ENCODE peak calls at places on chromosomes 5 and 9, in nine cellular contexts. Q, X, A, Z, C, P, O, R and E are unnamed samples.
A peak's percentile ranks its signal among the peaks of the same experiment; 100 is the strongest.

GRCh38 chr9:116480700-116481099 is 206.4 kb upstream of the TRIM32 start:
- DNase-seq in Z (no peak), Q (no peak), O (no peak), C (no peak), R (no peak), X (no peak), A (no peak), P (no peak), E (no peak)

GRCh38 chr9:111108946-111109345 is 70.7 kb upstream of the LPAR1 start:
- DNase-seq in P (no peak), R (no peak), Q (no peak), C (no peak), Z (no peak), A (no peak), X (no peak), O (no peak), E (no peak)

GRCh38 chr5:181207214-181207959 is 2.4 kb upstream of the TRIM7 start:
- DNase-seq in P (peak; percentile 80), R (no peak), O (no peak), X (peak; percentile 76), Q (no peak), Z (peak; percentile 86), C (peak; percentile 90), A (no peak), E (no peak)

GRCh38 chr5:96067902-96068614 is 106.4 kb upstream of the ELL2 start:
- DNase-seq in Z (peak; percentile 77), O (no peak), P (no peak), A (no peak), X (no peak), C (no peak), R (no peak), Q (no peak), E (no peak)

GRCh38 chr5:108650997-108651396 is 96.7 kb upstream of the FER start:
- DNase-seq in X (no peak), C (no peak), R (no peak), Q (no peak), Z (no peak), O (no peak), P (no peak), A (no peak), E (no peak)

GRCh38 chr9:123335227-123335985 is 20.6 kb upstream of the CRB2 start:
- DNase-seq in R (no peak), O (no peak), A (no peak), C (no peak), P (no peak), Z (no peak), X (no peak), Q (no peak), E (no peak)

GRCh38 chr9:4548796-4549725 is 58.8 kb downstream of the SLC1A1 start:
- DNase-seq in A (no peak), P (peak; percentile 23), R (no peak), O (peak; percentile 8), C (no peak), Q (no peak), X (no peak), Z (no peak), E (no peak)

GRCh38 chr5:149367249-149367971 is 9.6 kb downstream of the PCYOX1L start:
- DNase-seq in C (peak; percentile 84), O (peak; percentile 76), A (peak; percentile 62), Q (no peak), X (peak; percentile 62), R (no peak), Z (peak; percentile 79), P (peak; percentile 68), E (peak; percentile 79)

GRCh38 chr5:74765201-74765600 is 1.7 kb downstream of the GFM2 start:
- DNase-seq in C (no peak), Q (no peak), R (no peak), X (no peak), P (no peak), O (no peak), Z (no peak), A (no peak), E (no peak)

GRCh38 chr9:93209576-93210323 is 25.8 kb downstream of the WNK2 start:
- DNase-seq in Z (no peak), O (no peak), P (no peak), X (no peak), A (no peak), Q (no peak), R (no peak), C (no peak), E (no peak)

GRCh38 chr5:83177803-83178202 is 100.5 kb downstream of the XRCC4 start:
- DNase-seq in Z (no peak), O (no peak), A (no peak), R (no peak), C (no peak), Q (no peak), P (no peak), X (no peak), E (no peak)

GRCh38 chr5:161233553-161233952 is 313.0 kb downstream of the GABRB2 start:
- DNase-seq in Z (no peak), X (no peak), R (no peak), A (no peak), C (no peak), O (no peak), Q (no peak), P (no peak), E (no peak)

GRCh38 chr9:125630436-125630835 is 76.6 kb downstream of the MAPKAP1 start:
- DNase-seq in Z (no peak), O (no peak), X (no peak), R (no peak), Q (no peak), P (no peak), A (no peak), C (no peak), E (no peak)

GRCh38 chr5:162444129-162444762 is 376.7 kb downstream of the GABRG2 start:
- DNase-seq in A (no peak), O (no peak), Q (no peak), Z (no peak), X (no peak), R (no peak), C (no peak), P (no peak), E (no peak)

GRCh38 chr5:174159327-174160247 is 114.1 kb downstream of the NSG2 start:
- DNase-seq in A (peak; percentile 9), R (peak; percentile 54), Z (peak; percentile 91), O (no peak), Q (no peak), C (no peak), P (no peak), X (no peak), E (no peak)

GRCh38 chr5:117943120-117943519 is 1045.2 kb downstream of the DTWD2 start:
- DNase-seq in O (no peak), A (no peak), Q (no peak), C (no peak), R (no peak), P (no peak), X (no peak), Z (no peak), E (no peak)
- TF ChIP-seq POLR2A in O (no peak), A (no peak), Q (no peak), C (no peak), R (no peak), P (no peak), X (no peak), Z (no peak), E (no peak)

GRCh38 chr9:128435611-128436010 is 15.0 kb downstream of the CERCAM start:
- DNase-seq in C (no peak), X (no peak), P (no peak), Q (no peak), O (no peak), Z (no peak), A (no peak), R (no peak), E (no peak)

GRCh38 chr9:128439273-128439672 is 16.5 kb upstream of the ODF2 start:
- DNase-seq in Q (no peak), P (no peak), O (no peak), R (no peak), X (no peak), Z (no peak), C (no peak), A (no peak), E (no peak)

GRCh38 chr9:128434340-128434739 is 13.7 kb downstream of the CERCAM start:
- DNase-seq in C (no peak), R (no peak), P (no peak), X (no peak), Z (no peak), O (no peak), Q (no peak), A (no peak), E (no peak)

GRCh38 chr9:128442150-128442549 is 13.7 kb upstream of the ODF2 start:
- DNase-seq in Q (no peak), X (no peak), Z (no peak), A (no peak), R (no peak), C (no peak), O (no peak), P (no peak), E (no peak)

GRCh38 chr9:128438343-128439109 is 17.3 kb upstream of the ODF2 start:
- DNase-seq in X (peak; percentile 89), A (peak; percentile 79), Z (no peak), Q (peak; percentile 90), C (peak; percentile 93), R (peak; percentile 92), P (peak; percentile 88), O (peak; percentile 92), E (peak; percentile 86)
- TF ChIP-seq POLR2AphosphoS5 in X (peak; percentile 30), A (no peak), Z (peak; percentile 56), Q (peak; percentile 72), C (peak; percentile 13), R (no peak), P (peak; percentile 63), O (no peak), E (no peak)

GRCh38 chr9:137114220-137114612 is 317 bp downstream of the DPP7 start:
- DNase-seq in P (no peak), Q (no peak), O (no peak), R (no peak), C (peak; percentile 70), Z (no peak), A (no peak), X (no peak), E (no peak)

GRCh38 chr9:137113385-137114159 is 961 bp downstream of the DPP7 start:
- DNase-seq in P (no peak), A (no peak), Z (no peak), X (no peak), C (peak; percentile 62), R (no peak), O (peak; percentile 65), Q (no peak), E (no peak)

GRCh38 chr9:137116027-137116507 is 1.5 kb upstream of the DPP7 start:
- DNase-seq in C (no peak), X (no peak), Q (no peak), O (no peak), A (no peak), P (no peak), Z (no peak), R (no peak), E (no peak)

GRCh38 chr9:137115394-137116026 is 977 bp upstream of the DPP7 start:
- DNase-seq in A (no peak), Q (no peak), P (no peak), O (peak; percentile 35), C (no peak), X (no peak), Z (no peak), R (no peak), E (no peak)

GRCh38 chr9:137114613-137115393 is at the start of gene DPP7:
- DNase-seq in O (peak; percentile 95), A (no peak), Z (no peak), X (peak; percentile 76), R (no peak), Q (no peak), P (peak; percentile 80), C (peak; percentile 87), E (peak; percentile 97)
- TF ChIP-seq POLR2A in O (peak; percentile 54), A (no peak), Z (no peak), X (no peak), R (no peak), Q (no peak), P (no peak), C (no peak), E (peak; percentile 37)

GRCh38 chr9:99472916-99473245 is 250.8 kb downstream of the SEC61B start:
- DNase-seq in A (no peak), O (no peak), R (no peak), Z (no peak), P (no peak), X (no peak), C (no peak), Q (no peak), E (no peak)
- TF ChIP-seq POLR2AphosphoS5 in A (no peak), O (no peak), R (no peak), Z (no peak), P (no peak), X (no peak), C (no peak), Q (no peak), E (no peak)